ENCODE peak calls at places on chromosomes 1 and 21, in eight cellular contexts. L is pancreas, R is lower lobe of right lung, E is fibroblast of mammary gland, H is AG09309, C is mesendoderm, W is SK-N-MC, U is neural progenitor cell. A is an unnamed sample.

GRCh38 chr1:199979071-199979470 is 48.4 kb upstream of the NR5A2 start:
- DNase-seq in L (peak), R (no peak), E (no peak), H (no peak), C (no peak), W (no peak), U (no peak), A (no peak)

GRCh38 chr1:147167361-147167760 is 4.9 kb downstream of the PRKAB2 start:
- DNase-seq in L (no peak), R (no peak), E (peak), H (peak), C (no peak), W (no peak), U (no peak), A (no peak)

GRCh38 chr1:36482724-36483388 is at the start of gene CSF3R:
- DNase-seq in L (no peak), R (peak), E (no peak), H (no peak), C (no peak), W (no peak), U (no peak), A (no peak)

GRCh38 chr1:64651841-64652240 is 93.0 kb upstream of the RAVER2 start:
- DNase-seq in L (no peak), R (no peak), E (no peak), H (no peak), C (no peak), W (no peak), U (no peak), A (no peak)

GRCh38 chr1:23657659-23658275 is 33.8 kb upstream of the RPL11 start:
- DNase-seq in L (no peak), R (peak), E (peak), H (no peak), C (peak), W (no peak), U (peak), A (no peak)

GRCh38 chr1:226990133-226990716 is 50.1 kb downstream of the COQ8A start:
- DNase-seq in L (no peak), R (no peak), E (no peak), H (no peak), C (no peak), W (no peak), U (no peak), A (no peak)

GRCh38 chr1:5579966-5580365 is 412.3 kb downstream of the NPHP4 start:
- DNase-seq in L (no peak), R (no peak), E (no peak), H (no peak), C (no peak), W (no peak), U (no peak), A (peak)

GRCh38 chr21:39452965-39453332 is 1.2 kb downstream of the SH3BGR start:
- DNase-seq in L (no peak), R (no peak), E (no peak), H (no peak), C (no peak), W (no peak), U (peak), A (no peak)

GRCh38 chr1:234533975-234534876 is 55.2 kb upstream of the TARBP1 start:
- DNase-seq in L (peak), R (peak), E (peak), H (peak), C (no peak), W (no peak), U (no peak), A (peak)

GRCh38 chr1:57158660-57159059 is 192.8 kb upstream of the C8B start:
- DNase-seq in L (no peak), R (no peak), E (peak), H (no peak), C (no peak), W (no peak), U (no peak), A (no peak)

GRCh38 chr1:42935971-42936308 is 22.7 kb downstream of the SLC2A1 start:
- DNase-seq in L (no peak), R (peak), E (no peak), H (no peak), C (peak), W (no peak), U (no peak), A (no peak)

GRCh38 chr1:67532452-67533216 is 102.4 kb upstream of the SERBP1 start:
- DNase-seq in L (peak), R (no peak), E (peak), H (peak), C (peak), W (peak), U (peak), A (no peak)

GRCh38 chr1:54287176-54287650 is 87.2 kb downstream of the MRPL37 start:
- DNase-seq in L (peak), R (peak), E (peak), H (no peak), C (peak), W (peak), U (no peak), A (peak)

GRCh38 chr1:105632342-105633196 is 1423.9 kb upstream of the PRMT6 start:
- DNase-seq in L (no peak), R (no peak), E (no peak), H (no peak), C (peak), W (no peak), U (no peak), A (no peak)

GRCh38 chr1:162562452-162562828 is 918 bp downstream of the UAP1 start:
- DNase-seq in L (peak), R (no peak), E (peak), H (no peak), C (peak), W (peak), U (no peak), A (no peak)

GRCh38 chr21:29465528-29465927 is 166.8 kb downstream of the BACH1 start:
- DNase-seq in L (no peak), R (no peak), E (no peak), H (no peak), C (no peak), W (no peak), U (no peak), A (no peak)

GRCh38 chr1:194295690-194296089 is 1109.3 kb upstream of the B3GALT2 start:
- DNase-seq in L (no peak), R (no peak), E (no peak), H (no peak), C (peak), W (no peak), U (peak), A (no peak)

GRCh38 chr1:29698626-29699025 is 462.3 kb downstream of the PTPRU start:
- DNase-seq in L (no peak), R (no peak), E (no peak), H (no peak), C (no peak), W (no peak), U (no peak), A (no peak)

GRCh38 chr1:31784356-31785019 is 20.3 kb upstream of the ADGRB2 start:
- DNase-seq in L (no peak), R (peak), E (no peak), H (no peak), C (no peak), W (no peak), U (no peak), A (no peak)

GRCh38 chr1:52659356-52659755 is 26.4 kb downstream of the SHISAL2A start:
- DNase-seq in L (no peak), R (no peak), E (no peak), H (no peak), C (peak), W (no peak), U (no peak), A (no peak)

GRCh38 chr1:240234477-240235225 is 143.0 kb downstream of the FMN2 start:
- DNase-seq in L (no peak), R (no peak), E (peak), H (peak), C (no peak), W (no peak), U (no peak), A (no peak)

GRCh38 chr1:56070601-56071000 is 508.8 kb downstream of the PLPP3 start:
- DNase-seq in L (no peak), R (no peak), E (peak), H (no peak), C (no peak), W (no peak), U (no peak), A (no peak)

GRCh38 chr1:91831132-91831930 is 54.6 kb downstream of the TGFBR3 start:
- DNase-seq in L (no peak), R (no peak), E (peak), H (no peak), C (no peak), W (no peak), U (no peak), A (no peak)

GRCh38 chr1:159826436-159827101 is at the start of gene SLAMF8:
- DNase-seq in L (peak), R (peak), E (peak), H (no peak), C (no peak), W (no peak), U (no peak), A (no peak)

GRCh38 chr1:118113261-118113660 is 71.8 kb downstream of the SPAG17 start:
- DNase-seq in L (no peak), R (no peak), E (peak), H (no peak), C (peak), W (no peak), U (no peak), A (no peak)

GRCh38 chr1:168227620-168228019 is 1.8 kb downstream of the SFT2D2 start:
- DNase-seq in L (no peak), R (no peak), E (peak), H (no peak), C (no peak), W (no peak), U (no peak), A (no peak)

GRCh38 chr1:48600182-48600581 is 128.2 kb upstream of the SPATA6 start:
- DNase-seq in L (no peak), R (no peak), E (no peak), H (no peak), C (no peak), W (no peak), U (no peak), A (no peak)

GRCh38 chr1:172429324-172430127 is 9.0 kb downstream of the C1orf105 start:
- DNase-seq in L (no peak), R (no peak), E (peak), H (peak), C (peak), W (peak), U (peak), A (no peak)

GRCh38 chr21:42411891-42412635 is 8.4 kb downstream of the UBASH3A start:
- DNase-seq in L (no peak), R (no peak), E (no peak), H (no peak), C (no peak), W (no peak), U (no peak), A (no peak)

GRCh38 chr21:25963186-25963585 is 207.4 kb downstream of the APP start:
- DNase-seq in L (no peak), R (no peak), E (peak), H (no peak), C (no peak), W (no peak), U (no peak), A (no peak)

GRCh38 chr1:66302810-66303209 is 231.1 kb upstream of the SGIP1 start:
- DNase-seq in L (no peak), R (no peak), E (no peak), H (no peak), C (no peak), W (no peak), U (no peak), A (no peak)

DNA sequence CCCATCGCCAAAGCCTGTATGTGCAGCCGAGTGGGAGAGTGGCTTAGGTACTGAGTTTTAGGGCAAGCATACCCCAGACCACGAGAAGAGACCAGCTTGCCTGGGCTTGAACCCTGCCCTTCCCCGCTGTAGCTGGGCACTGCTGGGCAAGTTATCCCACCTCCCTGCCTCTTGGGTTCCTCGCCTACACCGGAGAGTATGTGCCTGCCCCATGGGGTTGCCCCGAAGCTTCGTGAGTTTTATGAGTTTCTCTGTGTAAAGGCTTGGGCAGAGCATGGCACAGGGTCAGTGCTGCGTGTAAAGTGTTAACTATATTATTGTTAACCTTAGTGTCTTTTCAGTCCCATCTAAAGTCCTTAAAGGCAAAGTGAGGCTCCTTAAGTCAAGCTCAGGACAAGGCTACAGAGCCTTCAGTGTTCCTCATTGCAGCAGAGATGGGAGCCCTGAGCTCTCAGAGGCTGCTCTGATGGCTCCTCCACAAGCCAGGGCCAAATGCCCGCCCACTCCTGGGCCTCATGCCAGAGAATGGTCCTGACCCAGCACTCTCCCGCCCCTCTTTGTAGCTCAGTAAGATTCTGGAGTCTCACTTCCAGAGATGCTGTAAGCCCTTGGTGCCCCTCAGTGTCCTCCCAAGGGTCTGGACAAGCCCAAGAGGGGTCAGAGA is 37.0 kb upstream of the KCNA10 start:
- DNase-seq in L (no peak), R (no peak), E (no peak), H (no peak), C (no peak), W (no peak), U (no peak), A (no peak)
- H3K4me3 ChIP-seq in L (no peak), R (peak), E (no peak), H (no peak), C (no peak), W (no peak), U (peak), A (peak)

GRCh38 chr1:205452906-205453305 is 2.9 kb downstream of the BLACAT1 start:
- DNase-seq in L (no peak), R (no peak), E (no peak), H (no peak), C (no peak), W (no peak), U (no peak), A (no peak)

GRCh38 chr1:205455581-205456382 is at the start of gene BLACAT1:
- DNase-seq in L (no peak), R (no peak), E (no peak), H (no peak), C (peak), W (no peak), U (peak), A (no peak)

GRCh38 chr1:205453466-205453865 is 2.4 kb downstream of the BLACAT1 start:
- DNase-seq in L (no peak), R (no peak), E (no peak), H (no peak), C (no peak), W (no peak), U (no peak), A (no peak)

GRCh38 chr1:205456383-205456867 is 580 bp upstream of the BLACAT1 start:
- DNase-seq in L (no peak), R (no peak), E (no peak), H (no peak), C (peak), W (no peak), U (peak), A (no peak)

DNA sequence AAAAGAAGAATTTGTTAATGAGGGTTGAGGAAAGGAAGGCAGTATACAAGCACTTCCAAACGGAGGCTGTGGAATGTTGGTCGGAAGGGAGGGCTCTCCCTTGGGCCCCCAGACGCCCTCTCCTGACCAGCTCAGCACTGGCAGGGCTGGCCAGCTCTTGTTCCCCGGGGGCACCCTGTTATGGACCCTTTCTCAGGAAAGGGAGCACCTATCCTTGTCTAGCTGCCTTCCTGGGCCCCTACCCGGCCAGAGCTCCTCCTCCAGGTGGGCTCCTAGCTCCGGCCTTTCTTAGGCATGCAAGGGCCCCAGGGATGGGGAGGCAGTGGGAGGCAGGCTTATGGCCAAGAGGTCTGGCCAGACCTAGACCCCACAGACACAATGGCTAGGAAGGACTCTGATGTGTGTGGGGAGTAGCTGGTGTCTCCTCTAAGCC is 926 bp downstream of the BLACAT1 start:
- DNase-seq in L (no peak), R (no peak), E (no peak), H (no peak), C (peak), W (no peak), U (peak), A (no peak)
- H3K4me3 ChIP-seq in L (no peak), R (no peak), E (no peak), H (no peak), C (peak), W (no peak), U (peak), A (no peak)

GRCh38 chr1:222709700-222710153 is 2.6 kb downstream of the AIDA start:
- DNase-seq in L (no peak), R (no peak), E (no peak), H (no peak), C (no peak), W (no peak), U (no peak), A (no peak)
- H3K4me3 ChIP-seq in L (no peak), R (peak), E (no peak), H (no peak), C (no peak), W (no peak), U (no peak), A (no peak)

DNA sequence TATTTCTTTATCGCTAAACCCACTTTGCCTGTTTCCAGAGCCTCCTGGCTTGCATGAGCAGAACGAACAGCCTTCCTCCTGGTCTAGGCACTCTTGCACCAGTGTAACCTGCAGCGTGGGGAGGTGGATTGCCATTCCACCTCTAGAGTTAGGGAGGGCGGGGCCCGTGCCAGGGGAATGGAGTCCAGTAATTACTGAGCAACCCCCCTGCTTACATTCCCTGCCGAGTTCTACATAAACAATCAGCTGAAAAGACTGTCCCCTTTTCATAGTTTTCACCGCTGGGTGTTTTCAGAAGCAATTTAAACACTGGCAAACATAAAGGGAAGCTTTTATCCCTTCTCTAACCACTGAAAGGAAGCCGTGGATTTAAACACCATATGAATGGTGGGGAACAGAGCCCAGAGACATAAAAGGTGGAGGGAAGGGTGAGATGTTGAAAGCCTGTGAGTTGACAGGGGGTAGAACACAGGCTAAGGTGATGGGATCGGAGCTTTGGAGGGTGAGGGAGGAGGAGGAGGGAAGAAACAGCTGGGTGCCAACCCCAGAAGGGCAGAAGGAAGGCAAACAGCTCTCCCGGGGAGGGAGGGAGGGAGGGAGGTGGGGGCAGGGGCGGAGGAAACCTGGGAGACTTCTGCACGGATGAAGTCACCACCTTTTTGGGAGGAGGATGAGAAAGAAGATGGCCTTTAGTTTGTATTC is 68.0 kb upstream of the WDR26 start:
- DNase-seq in L (peak), R (no peak), E (no peak), H (no peak), C (peak), W (no peak), U (peak), A (peak)
- H3K4me3 ChIP-seq in L (no peak), R (no peak), E (no peak), H (no peak), C (no peak), W (peak), U (peak), A (no peak)

DNA sequence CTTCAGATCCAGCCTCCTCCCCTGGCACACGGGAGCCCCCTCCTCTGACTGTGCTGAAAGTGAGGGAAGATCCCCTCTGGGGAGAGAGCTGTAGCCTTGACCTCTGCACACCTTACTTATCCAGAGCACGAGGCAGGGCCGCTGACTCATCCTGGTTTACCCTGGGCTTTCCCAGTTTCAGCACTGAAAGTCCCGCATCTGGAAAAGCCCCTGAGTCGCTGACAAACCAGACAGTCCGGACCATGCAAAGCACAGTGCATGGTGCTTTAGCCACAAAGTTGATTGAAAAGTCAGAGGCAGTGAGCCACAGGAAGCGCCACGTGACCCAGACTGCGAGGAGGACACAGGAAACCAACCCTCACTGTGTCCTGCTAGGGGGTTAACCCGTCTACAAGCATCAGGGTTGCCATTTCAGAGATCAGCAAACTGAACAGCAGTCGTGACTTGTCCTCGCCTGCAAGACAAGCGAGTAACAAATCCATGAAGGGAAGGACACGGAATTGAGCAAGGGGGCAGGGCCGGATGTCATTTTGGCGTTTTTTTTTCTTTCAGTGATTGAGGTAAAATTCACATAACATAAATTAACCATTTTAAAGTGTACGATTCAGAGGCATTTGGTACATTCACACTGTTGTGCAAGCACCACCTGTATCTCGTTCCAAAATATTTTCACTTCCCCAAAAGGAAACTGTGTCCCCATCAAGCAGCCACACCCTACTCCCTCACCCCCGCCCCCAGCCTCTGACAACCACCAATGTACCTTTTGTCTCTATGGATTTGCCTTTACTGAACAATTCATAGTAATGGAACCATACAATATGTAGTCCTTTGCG is 19.9 kb upstream of the IFNGR2 start:
- DNase-seq in L (peak), R (peak), E (peak), H (no peak), C (no peak), W (no peak), U (peak), A (no peak)
- H3K4me3 ChIP-seq in L (no peak), R (peak), E (peak), H (peak), C (no peak), W (no peak), U (no peak), A (peak)